ENCODE peak calls at places on chromosomes 3 and 15, in seven cellular contexts. One of them, this sample, is unnamed.

GRCh38 chr3:172279191-172279640 is 169.0 kb downstream of the GHSR start:
- DNase-seq in brain microvascular endothelial cell: no peak
- DNase-seq in tibial nerve: no peak
- DNase-seq in left ventricle myocardium inferior: no peak
- DNase-seq in WERI-Rb-1: no peak
- DNase-seq in HFFc6: no peak
- DNase-seq in A549: no peak
- DNase-seq in this sample: no peak

GRCh38 chr3:195394024-195394423 is 48.8 kb downstream of the ACAP2 start:
- DNase-seq in brain microvascular endothelial cell: no peak
- DNase-seq in HFFc6: no peak
- DNase-seq in WERI-Rb-1: no peak
- DNase-seq in left ventricle myocardium inferior: no peak
- DNase-seq in tibial nerve: no peak
- DNase-seq in A549: no peak
- DNase-seq in this sample: no peak

GRCh38 chr3:63135362-63135761 is 142.7 kb upstream of the SYNPR start:
- DNase-seq in left ventricle myocardium inferior: no peak
- DNase-seq in A549: no peak
- DNase-seq in WERI-Rb-1: no peak
- DNase-seq in brain microvascular endothelial cell: no peak
- DNase-seq in HFFc6: no peak
- DNase-seq in tibial nerve: no peak
- DNase-seq in this sample: no peak

GRCh38 chr3:168061332-168061996 is 34.3 kb downstream of the GOLIM4 start:
- DNase-seq in HFFc6: no peak
- DNase-seq in tibial nerve: no peak
- DNase-seq in A549: no peak
- DNase-seq in brain microvascular endothelial cell: no peak
- DNase-seq in left ventricle myocardium inferior: no peak
- DNase-seq in WERI-Rb-1: no peak
- DNase-seq in this sample: no peak

GRCh38 chr3:81339040-81339845 is 422.2 kb downstream of the GBE1 start:
- DNase-seq in A549: peak
- DNase-seq in WERI-Rb-1: no peak
- DNase-seq in brain microvascular endothelial cell: no peak
- DNase-seq in left ventricle myocardium inferior: no peak
- DNase-seq in HFFc6: no peak
- DNase-seq in tibial nerve: no peak
- DNase-seq in this sample: peak

GRCh38 chr15:101614001-101614585 is 38.1 kb downstream of the TM2D3 start:
- DNase-seq in tibial nerve: no peak
- DNase-seq in left ventricle myocardium inferior: no peak
- DNase-seq in HFFc6: no peak
- DNase-seq in WERI-Rb-1: no peak
- DNase-seq in A549: no peak
- DNase-seq in brain microvascular endothelial cell: no peak
- DNase-seq in this sample: no peak

GRCh38 chr3:133230191-133230590 is 169.7 kb upstream of the BFSP2 start:
- DNase-seq in WERI-Rb-1: no peak
- DNase-seq in A549: no peak
- DNase-seq in tibial nerve: no peak
- DNase-seq in left ventricle myocardium inferior: no peak
- DNase-seq in HFFc6: no peak
- DNase-seq in brain microvascular endothelial cell: no peak
- DNase-seq in this sample: no peak

GRCh38 chr3:129665024-129665768 is 58.7 kb upstream of the PLXND1 start:
- DNase-seq in HFFc6: peak
- DNase-seq in tibial nerve: no peak
- DNase-seq in brain microvascular endothelial cell: peak
- DNase-seq in A549: peak
- DNase-seq in WERI-Rb-1: no peak
- DNase-seq in left ventricle myocardium inferior: no peak
- DNase-seq in this sample: peak

GRCh38 chr15:83248944-83249343 is 35.5 kb downstream of the BNC1 start:
- DNase-seq in left ventricle myocardium inferior: no peak
- DNase-seq in brain microvascular endothelial cell: no peak
- DNase-seq in HFFc6: no peak
- DNase-seq in tibial nerve: no peak
- DNase-seq in WERI-Rb-1: no peak
- DNase-seq in A549: no peak
- DNase-seq in this sample: no peak

GRCh38 chr3:151135548-151136337 is 50.3 kb downstream of the MED12L start:
- DNase-seq in brain microvascular endothelial cell: no peak
- DNase-seq in WERI-Rb-1: no peak
- DNase-seq in left ventricle myocardium inferior: no peak
- DNase-seq in HFFc6: no peak
- DNase-seq in A549: no peak
- DNase-seq in tibial nerve: no peak
- DNase-seq in this sample: no peak

GRCh38 chr3:47523310-47524073 is 10.0 kb upstream of the ELP6 start:
- DNase-seq in brain microvascular endothelial cell: no peak
- DNase-seq in left ventricle myocardium inferior: no peak
- DNase-seq in HFFc6: no peak
- DNase-seq in A549: no peak
- DNase-seq in WERI-Rb-1: no peak
- DNase-seq in tibial nerve: no peak
- DNase-seq in this sample: no peak

GRCh38 chr3:161420746-161421145 is 49.4 kb upstream of the SPTSSB start:
- DNase-seq in WERI-Rb-1: no peak
- DNase-seq in brain microvascular endothelial cell: peak
- DNase-seq in HFFc6: no peak
- DNase-seq in A549: peak
- DNase-seq in tibial nerve: no peak
- DNase-seq in left ventricle myocardium inferior: no peak
- DNase-seq in this sample: no peak

GRCh38 chr3:124814620-124815421 is 72.3 kb downstream of the ITGB5 start:
- DNase-seq in A549: peak
- DNase-seq in left ventricle myocardium inferior: no peak
- DNase-seq in HFFc6: no peak
- DNase-seq in tibial nerve: no peak
- DNase-seq in WERI-Rb-1: no peak
- DNase-seq in brain microvascular endothelial cell: no peak
- DNase-seq in this sample: no peak

GRCh38 chr3:119175869-119176756 is 2.7 kb downstream of the UPK1B start:
- DNase-seq in tibial nerve: peak
- DNase-seq in brain microvascular endothelial cell: no peak
- DNase-seq in WERI-Rb-1: no peak
- DNase-seq in left ventricle myocardium inferior: no peak
- DNase-seq in A549: peak
- DNase-seq in HFFc6: no peak
- DNase-seq in this sample: no peak

GRCh38 chr15:43968551-43968950 is 141.7 kb downstream of the WDR76 start:
- DNase-seq in left ventricle myocardium inferior: no peak
- DNase-seq in WERI-Rb-1: no peak
- DNase-seq in tibial nerve: no peak
- DNase-seq in HFFc6: no peak
- DNase-seq in brain microvascular endothelial cell: no peak
- DNase-seq in A549: no peak
- DNase-seq in this sample: no peak

GRCh38 chr3:60514866-60515265 is 736.4 kb downstream of the FHIT start:
- DNase-seq in tibial nerve: no peak
- DNase-seq in left ventricle myocardium inferior: no peak
- DNase-seq in A549: no peak
- DNase-seq in HFFc6: no peak
- DNase-seq in WERI-Rb-1: no peak
- DNase-seq in brain microvascular endothelial cell: no peak
- DNase-seq in this sample: no peak

GRCh38 chr3:40925228-40925627 is 274.1 kb upstream of the CTNNB1 start:
- DNase-seq in tibial nerve: no peak
- DNase-seq in left ventricle myocardium inferior: no peak
- DNase-seq in WERI-Rb-1: no peak
- DNase-seq in HFFc6: no peak
- DNase-seq in brain microvascular endothelial cell: no peak
- DNase-seq in A549: no peak
- DNase-seq in this sample: no peak

GRCh38 chr3:197798863-197799262 is 7.8 kb downstream of the LRCH3 start:
- DNase-seq in WERI-Rb-1: no peak
- DNase-seq in tibial nerve: no peak
- DNase-seq in HFFc6: no peak
- DNase-seq in A549: no peak
- DNase-seq in left ventricle myocardium inferior: no peak
- DNase-seq in brain microvascular endothelial cell: no peak
- DNase-seq in this sample: no peak

GRCh38 chr3:79598594-79598993 is 169.2 kb downstream of the ROBO1 start:
- DNase-seq in left ventricle myocardium inferior: no peak
- DNase-seq in A549: peak
- DNase-seq in WERI-Rb-1: no peak
- DNase-seq in brain microvascular endothelial cell: peak
- DNase-seq in tibial nerve: no peak
- DNase-seq in HFFc6: no peak
- DNase-seq in this sample: no peak

GRCh38 chr3:127692501-127693335 is 20.0 kb downstream of the ABTB1 start:
- DNase-seq in left ventricle myocardium inferior: no peak
- DNase-seq in WERI-Rb-1: no peak
- DNase-seq in tibial nerve: no peak
- DNase-seq in brain microvascular endothelial cell: no peak
- DNase-seq in A549: no peak
- DNase-seq in HFFc6: no peak
- DNase-seq in this sample: no peak

GRCh38 chr3:127697531-127698240 is 24.9 kb downstream of the ABTB1 start:
- DNase-seq in tibial nerve: peak
- DNase-seq in WERI-Rb-1: peak
- DNase-seq in left ventricle myocardium inferior: peak
- DNase-seq in A549: peak
- DNase-seq in HFFc6: peak
- DNase-seq in brain microvascular endothelial cell: peak
- DNase-seq in this sample: peak

GRCh38 chr3:127693336-127693843 is 20.6 kb downstream of the ABTB1 start:
- DNase-seq in left ventricle myocardium inferior: no peak
- DNase-seq in A549: no peak
- DNase-seq in HFFc6: no peak
- DNase-seq in tibial nerve: no peak
- DNase-seq in WERI-Rb-1: no peak
- DNase-seq in brain microvascular endothelial cell: no peak
- DNase-seq in this sample: no peak

GRCh38 chr3:127691974-127692373 is 19.2 kb downstream of the ABTB1 start:
- DNase-seq in HFFc6: no peak
- DNase-seq in WERI-Rb-1: no peak
- DNase-seq in brain microvascular endothelial cell: no peak
- DNase-seq in tibial nerve: no peak
- DNase-seq in left ventricle myocardium inferior: peak
- DNase-seq in A549: no peak
- DNase-seq in this sample: no peak

GRCh38 chr3:127694467-127695215 is 21.9 kb downstream of the ABTB1 start:
- DNase-seq in WERI-Rb-1: peak
- DNase-seq in brain microvascular endothelial cell: no peak
- DNase-seq in A549: peak
- DNase-seq in HFFc6: peak
- DNase-seq in tibial nerve: no peak
- DNase-seq in left ventricle myocardium inferior: peak
- DNase-seq in this sample: peak
- TF ChIP-seq CTCF in WERI-Rb-1: peak
- TF ChIP-seq CTCF in brain microvascular endothelial cell: peak
- TF ChIP-seq CTCF in A549: peak
- TF ChIP-seq CTCF in HFFc6: peak
- TF ChIP-seq CTCF in tibial nerve: no peak
- TF ChIP-seq CTCF in left ventricle myocardium inferior: peak
- TF ChIP-seq CTCF in this sample: peak

DNA sequence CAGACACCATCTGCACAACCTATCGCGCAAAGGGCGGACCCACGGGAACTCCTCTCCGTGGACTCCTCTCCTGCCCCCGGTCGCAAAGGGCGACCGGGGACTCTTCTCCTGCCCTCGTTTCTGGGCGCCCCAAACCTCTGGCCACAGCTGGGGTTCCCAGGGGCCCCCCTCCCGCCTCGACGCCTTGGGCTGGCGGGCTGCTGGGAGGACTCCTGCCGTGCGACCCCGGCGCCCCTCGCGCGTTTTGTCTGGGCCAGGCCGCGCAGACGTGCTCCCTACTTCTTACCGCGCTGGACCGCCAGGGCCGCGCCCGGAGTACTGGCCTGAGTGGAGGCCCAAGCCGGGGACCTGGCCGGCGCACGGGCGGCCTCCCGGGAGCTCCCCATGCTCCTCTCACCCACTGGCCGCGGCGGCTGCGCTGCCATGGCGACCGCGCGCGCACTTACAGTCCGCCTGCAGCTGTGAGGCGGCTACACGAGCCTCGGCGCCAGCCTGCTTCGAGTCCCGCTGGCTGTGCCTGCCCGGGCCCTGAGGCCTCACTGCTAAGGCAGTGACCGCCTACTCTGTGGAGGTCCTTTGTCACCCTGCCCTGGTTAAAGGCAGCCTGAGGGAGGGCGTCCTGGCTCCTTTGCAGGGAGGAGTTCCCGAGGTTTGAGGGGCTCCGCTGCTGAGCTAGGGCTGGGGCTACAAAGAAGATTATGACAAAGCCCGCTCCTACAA is 386 bp upstream of the LRRIQ4 start:
- DNase-seq in tibial nerve: peak
- DNase-seq in WERI-Rb-1: peak
- DNase-seq in brain microvascular endothelial cell: peak
- DNase-seq in A549: no peak
- DNase-seq in HFFc6: peak
- DNase-seq in left ventricle myocardium inferior: peak
- DNase-seq in this sample: peak
- TF ChIP-seq CTCF in tibial nerve: no peak
- TF ChIP-seq CTCF in WERI-Rb-1: no peak
- TF ChIP-seq CTCF in brain microvascular endothelial cell: no peak
- TF ChIP-seq CTCF in A549: no peak
- TF ChIP-seq CTCF in HFFc6: no peak
- TF ChIP-seq CTCF in left ventricle myocardium inferior: peak
- TF ChIP-seq CTCF in this sample: no peak

DNA sequence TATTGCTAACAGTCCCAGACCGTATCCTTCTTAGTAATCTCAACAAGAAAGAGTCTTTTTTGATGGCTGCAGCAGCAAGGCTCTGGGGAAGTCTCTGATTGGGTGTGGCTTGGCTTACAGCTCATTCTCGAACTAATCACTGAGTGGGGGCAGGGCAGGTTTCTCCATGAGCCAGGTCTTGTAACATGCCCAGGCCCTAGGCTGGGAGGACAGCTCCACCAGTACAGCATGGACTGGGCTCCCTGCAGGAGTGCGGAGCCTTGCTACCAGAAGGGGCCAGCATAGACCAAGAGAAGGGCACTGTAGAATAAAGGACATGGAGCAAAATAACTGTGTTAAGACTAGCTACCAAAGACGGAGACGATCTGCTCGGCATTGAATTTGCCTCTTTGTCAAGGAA is 7.2 kb downstream of the CD276 start:
- DNase-seq in left ventricle myocardium inferior: peak
- DNase-seq in tibial nerve: peak
- DNase-seq in WERI-Rb-1: peak
- DNase-seq in HFFc6: peak
- DNase-seq in brain microvascular endothelial cell: peak
- DNase-seq in A549: no peak
- DNase-seq in this sample: peak
- TF ChIP-seq CTCF in left ventricle myocardium inferior: peak
- TF ChIP-seq CTCF in tibial nerve: peak
- TF ChIP-seq CTCF in WERI-Rb-1: no peak
- TF ChIP-seq CTCF in HFFc6: peak
- TF ChIP-seq CTCF in brain microvascular endothelial cell: peak
- TF ChIP-seq CTCF in A549: no peak
- TF ChIP-seq CTCF in this sample: no peak

DNA sequence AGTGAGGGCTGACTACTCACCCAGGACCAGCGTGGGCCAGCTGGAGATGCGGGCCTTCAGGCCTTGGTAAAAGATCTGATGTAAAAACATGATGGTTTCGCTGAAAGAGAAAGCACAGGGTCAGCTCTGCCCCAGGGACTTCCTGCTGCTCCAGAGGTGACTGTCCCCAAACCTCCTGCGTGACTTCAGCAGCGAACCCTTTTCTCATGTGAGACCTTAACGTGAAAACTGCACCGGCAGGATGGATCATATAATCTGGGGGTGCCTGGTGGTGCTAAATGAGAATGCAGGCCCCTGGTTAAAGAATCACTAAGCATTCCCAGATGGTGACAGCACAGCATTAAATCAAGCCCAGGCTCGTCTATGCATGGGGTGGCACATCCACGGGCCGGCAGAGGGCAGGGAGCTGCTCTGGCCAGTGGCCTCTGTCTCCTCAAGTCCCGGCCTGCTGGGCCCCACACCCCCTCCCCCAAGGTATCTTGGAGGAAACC is 55.4 kb downstream of the RASGRF1 start:
- DNase-seq in tibial nerve: no peak
- DNase-seq in A549: no peak
- DNase-seq in HFFc6: peak
- DNase-seq in WERI-Rb-1: peak
- DNase-seq in brain microvascular endothelial cell: peak
- DNase-seq in left ventricle myocardium inferior: no peak
- DNase-seq in this sample: no peak
- TF ChIP-seq CTCF in tibial nerve: no peak
- TF ChIP-seq CTCF in A549: no peak
- TF ChIP-seq CTCF in HFFc6: peak
- TF ChIP-seq CTCF in WERI-Rb-1: peak
- TF ChIP-seq CTCF in brain microvascular endothelial cell: peak
- TF ChIP-seq CTCF in left ventricle myocardium inferior: no peak
- TF ChIP-seq CTCF in this sample: no peak